ENCODE peak calls at places on chromosomes 3 and 15, in six cellular contexts. One of them, this sample, is unnamed.

GRCh38 chr3:141940204-141940776 is 63.8 kb downstream of the ATP1B3 start:
- DNase-seq in H1: no peak
- DNase-seq in IMR-90: peak; percentile 68
- DNase-seq in H9: peak; percentile 47
- DNase-seq in neuronal stem cell: no peak
- DNase-seq in trophoblast cell: peak; percentile 72
- DNase-seq in this sample: peak; percentile 69

GRCh38 chr3:150078983-150079739 is 108.5 kb upstream of the PFN2 start:
- DNase-seq in H1: no peak
- DNase-seq in IMR-90: peak; percentile 95
- DNase-seq in H9: no peak
- DNase-seq in neuronal stem cell: no peak
- DNase-seq in trophoblast cell: peak; percentile 73
- DNase-seq in this sample: peak; percentile 86

GRCh38 chr3:8482960-8483665 is 18.5 kb upstream of the LMCD1 start:
- DNase-seq in H1: no peak
- DNase-seq in IMR-90: peak; percentile 97
- DNase-seq in H9: no peak
- DNase-seq in neuronal stem cell: no peak
- DNase-seq in trophoblast cell: peak; percentile 37
- DNase-seq in this sample: peak; percentile 95

GRCh38 chr15:49044761-49045571 is 1.3 kb downstream of the SECISBP2L start:
- DNase-seq in H1: no peak
- DNase-seq in IMR-90: peak; percentile 1
- DNase-seq in H9: no peak
- DNase-seq in neuronal stem cell: no peak
- DNase-seq in trophoblast cell: no peak
- DNase-seq in this sample: no peak

GRCh38 chr3:126137490-126138130 is 42.8 kb downstream of the ALDH1L1 start:
- DNase-seq in H1: no peak
- DNase-seq in IMR-90: no peak
- DNase-seq in H9: peak; percentile 12
- DNase-seq in neuronal stem cell: no peak
- DNase-seq in trophoblast cell: no peak
- DNase-seq in this sample: no peak

GRCh38 chr3:55270976-55271375 is 216.1 kb downstream of the WNT5A start:
- DNase-seq in H1: no peak
- DNase-seq in IMR-90: peak; percentile 79
- DNase-seq in H9: no peak
- DNase-seq in neuronal stem cell: no peak
- DNase-seq in trophoblast cell: no peak
- DNase-seq in this sample: peak; percentile 36

GRCh38 chr15:71411538-71412482 is 296.5 kb downstream of the THSD4 start:
- DNase-seq in H1: no peak
- DNase-seq in IMR-90: peak; percentile 52
- DNase-seq in H9: no peak
- DNase-seq in neuronal stem cell: no peak
- DNase-seq in trophoblast cell: no peak
- DNase-seq in this sample: peak; percentile 10

GRCh38 chr3:94336076-94336741 is 273.3 kb downstream of the NSUN3 start:
- DNase-seq in H1: no peak
- DNase-seq in IMR-90: peak; percentile 70
- DNase-seq in H9: peak; percentile 31
- DNase-seq in neuronal stem cell: peak; percentile 43
- DNase-seq in trophoblast cell: no peak
- DNase-seq in this sample: peak; percentile 65

GRCh38 chr3:159260049-159260662 is 458.3 kb downstream of the MFSD1 start:
- DNase-seq in H1: no peak
- DNase-seq in IMR-90: peak; percentile 77
- DNase-seq in H9: peak; percentile 31
- DNase-seq in neuronal stem cell: peak; percentile 66
- DNase-seq in trophoblast cell: peak; percentile 35
- DNase-seq in this sample: peak; percentile 74

GRCh38 chr15:68285243-68285980 is 7.9 kb downstream of the FEM1B start:
- DNase-seq in H1: no peak
- DNase-seq in IMR-90: no peak
- DNase-seq in H9: no peak
- DNase-seq in neuronal stem cell: no peak
- DNase-seq in trophoblast cell: no peak
- DNase-seq in this sample: no peak

GRCh38 chr3:100580147-100580546 is 29.3 kb upstream of the ADGRG7 start:
- DNase-seq in H1: no peak
- DNase-seq in IMR-90: no peak
- DNase-seq in H9: no peak
- DNase-seq in neuronal stem cell: no peak
- DNase-seq in trophoblast cell: no peak
- DNase-seq in this sample: no peak

DNA sequence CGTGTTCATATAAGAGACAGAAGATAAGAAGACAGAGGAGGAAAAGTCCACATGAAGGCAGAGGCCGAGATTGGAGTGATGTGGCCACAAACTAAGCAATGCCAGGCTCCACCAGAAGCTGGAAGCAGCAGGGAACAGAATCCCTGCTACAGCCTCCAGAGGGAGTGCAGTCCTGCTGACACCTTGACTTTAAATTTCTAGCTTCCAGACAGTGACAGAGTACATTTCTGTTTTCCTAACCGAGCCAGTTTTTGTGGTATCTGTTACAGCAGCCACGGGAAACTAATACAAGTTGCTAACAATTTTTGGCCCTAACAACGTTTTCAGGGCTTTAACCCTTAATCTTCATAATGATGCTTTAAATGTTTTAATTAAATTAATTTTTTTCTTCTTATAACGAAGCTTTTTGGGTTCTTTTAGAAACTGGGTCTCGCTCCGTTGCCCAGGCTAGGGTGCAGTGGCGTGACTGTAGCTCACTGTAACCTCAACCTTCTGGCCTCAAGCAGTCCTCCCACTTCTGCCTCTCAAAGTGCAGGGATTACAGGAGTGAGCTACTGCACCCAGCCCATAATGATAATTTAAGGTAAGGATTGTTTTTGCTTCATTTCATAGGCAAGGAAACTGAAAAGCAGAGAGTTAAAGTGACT is 202.3 kb upstream of the PROK2 start:
- DNase-seq in H1: no peak
- DNase-seq in IMR-90: peak; percentile 11
- DNase-seq in H9: peak; percentile 55
- DNase-seq in neuronal stem cell: no peak
- DNase-seq in trophoblast cell: no peak
- DNase-seq in this sample: peak; percentile 40
- H3K14ac ChIP-seq in H1: no peak overlapping the region
- H3K14ac ChIP-seq in IMR-90: no peak overlapping the region
- H3K14ac ChIP-seq in H9: no peak overlapping the region
- H3K14ac ChIP-seq in neuronal stem cell: no peak overlapping the region
- H3K14ac ChIP-seq in trophoblast cell: no peak overlapping the region
- H3K14ac ChIP-seq in this sample: no peak overlapping the region

GRCh38 chr3:51967384-51968174 is at the start of gene PCBP4:
- DNase-seq in H1: no peak
- DNase-seq in IMR-90: peak; percentile 34
- DNase-seq in H9: peak; percentile 72
- DNase-seq in neuronal stem cell: no peak
- DNase-seq in trophoblast cell: peak; percentile 51
- DNase-seq in this sample: peak; percentile 54
- H2BK120ac ChIP-seq in H1: peak within 1 kb of the TSS; percentile 66
- H2BK120ac ChIP-seq in IMR-90: peak within 1 kb of the TSS; percentile 55
- H2BK120ac ChIP-seq in H9: peak within 1 kb of the TSS; percentile 74
- H2BK120ac ChIP-seq in neuronal stem cell: peak within 1 kb of the TSS; percentile 81
- H2BK120ac ChIP-seq in trophoblast cell: peak within 1 kb of the TSS; percentile 98
- H2BK120ac ChIP-seq in this sample: peak within 1 kb of the TSS; percentile 87

GRCh38 chr3:58521002-58521670 is 15.9 kb downstream of the ACOX2 start:
- DNase-seq in H1: no peak
- DNase-seq in IMR-90: no peak
- DNase-seq in H9: no peak
- DNase-seq in neuronal stem cell: no peak
- DNase-seq in trophoblast cell: no peak
- DNase-seq in this sample: no peak
- H3K14ac ChIP-seq in H1: no peak overlapping the region
- H3K14ac ChIP-seq in IMR-90: no peak overlapping the region
- H3K14ac ChIP-seq in H9: no peak overlapping the region
- H3K14ac ChIP-seq in neuronal stem cell: no peak overlapping the region
- H3K14ac ChIP-seq in trophoblast cell: no peak overlapping the region
- H3K14ac ChIP-seq in this sample: no peak overlapping the region

DNA sequence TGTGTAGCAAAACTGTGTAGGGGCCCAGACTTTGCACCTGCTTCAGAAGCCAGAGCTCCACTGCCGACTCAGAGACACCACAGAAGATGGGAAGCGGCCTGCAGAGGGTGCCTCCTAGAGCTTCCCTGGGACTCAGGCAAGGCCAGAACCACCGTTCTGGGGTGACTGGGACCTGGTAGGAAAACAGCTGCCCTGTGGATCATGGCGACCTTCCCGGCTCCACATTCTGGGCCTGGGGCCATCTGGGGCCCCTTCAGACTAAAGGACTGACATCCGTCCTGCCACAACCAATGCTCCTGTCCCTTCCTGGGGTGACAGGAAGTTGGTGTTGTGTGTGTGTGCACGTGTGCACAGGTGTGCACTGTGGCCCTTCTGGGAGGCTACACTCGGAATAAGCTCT is 17.4 kb upstream of the TKT start:
- DNase-seq in H1: no peak
- DNase-seq in IMR-90: no peak
- DNase-seq in H9: no peak
- DNase-seq in neuronal stem cell: no peak
- DNase-seq in trophoblast cell: no peak
- DNase-seq in this sample: no peak
- H2BK120ac ChIP-seq in H1: no peak overlapping the region
- H2BK120ac ChIP-seq in IMR-90: peak overlapping the region; percentile 54
- H2BK120ac ChIP-seq in H9: no peak overlapping the region
- H2BK120ac ChIP-seq in neuronal stem cell: no peak overlapping the region
- H2BK120ac ChIP-seq in trophoblast cell: peak overlapping the region; percentile 16
- H2BK120ac ChIP-seq in this sample: peak overlapping the region; percentile 5

GRCh38 chr15:66886241-66886675 is 179.1 kb upstream of the SMAD3 start:
- DNase-seq in H1: no peak
- DNase-seq in IMR-90: no peak
- DNase-seq in H9: no peak
- DNase-seq in neuronal stem cell: no peak
- DNase-seq in trophoblast cell: no peak
- DNase-seq in this sample: no peak
- H3K14ac ChIP-seq in H1: no peak overlapping the region
- H3K14ac ChIP-seq in IMR-90: no peak overlapping the region
- H3K14ac ChIP-seq in H9: no peak overlapping the region
- H3K14ac ChIP-seq in neuronal stem cell: no peak overlapping the region
- H3K14ac ChIP-seq in trophoblast cell: no peak overlapping the region
- H3K14ac ChIP-seq in this sample: no peak overlapping the region

DNA sequence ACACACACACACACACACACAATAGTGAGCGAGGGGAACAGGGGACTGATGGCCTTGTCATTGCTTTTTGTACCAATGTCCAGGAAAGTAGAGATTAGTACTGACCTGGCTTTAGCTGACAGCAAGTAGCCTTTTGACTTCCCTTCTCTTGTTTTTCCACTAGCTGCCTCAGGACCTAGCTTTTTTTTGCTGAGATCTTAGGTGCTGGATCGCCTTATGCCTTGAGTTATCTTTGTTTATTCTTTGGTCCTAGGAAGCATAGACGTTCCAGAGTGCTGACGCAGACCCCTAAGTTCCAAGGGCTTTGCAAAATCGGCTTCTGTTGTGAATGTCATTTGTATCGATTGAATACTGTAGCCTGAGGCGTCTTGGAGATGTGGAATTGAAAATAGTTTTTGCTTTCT is at the start of gene UTS2B:
- DNase-seq in H1: no peak
- DNase-seq in IMR-90: peak; percentile 93
- DNase-seq in H9: no peak
- DNase-seq in neuronal stem cell: no peak
- DNase-seq in trophoblast cell: peak; percentile 20
- DNase-seq in this sample: peak; percentile 94
- H2BK120ac ChIP-seq in H1: no peak within 1 kb of the TSS
- H2BK120ac ChIP-seq in IMR-90: peak within 1 kb of the TSS; percentile 95
- H2BK120ac ChIP-seq in H9: no peak within 1 kb of the TSS
- H2BK120ac ChIP-seq in neuronal stem cell: no peak within 1 kb of the TSS
- H2BK120ac ChIP-seq in trophoblast cell: peak within 1 kb of the TSS; percentile 87
- H2BK120ac ChIP-seq in this sample: peak within 1 kb of the TSS; percentile 97

DNA sequence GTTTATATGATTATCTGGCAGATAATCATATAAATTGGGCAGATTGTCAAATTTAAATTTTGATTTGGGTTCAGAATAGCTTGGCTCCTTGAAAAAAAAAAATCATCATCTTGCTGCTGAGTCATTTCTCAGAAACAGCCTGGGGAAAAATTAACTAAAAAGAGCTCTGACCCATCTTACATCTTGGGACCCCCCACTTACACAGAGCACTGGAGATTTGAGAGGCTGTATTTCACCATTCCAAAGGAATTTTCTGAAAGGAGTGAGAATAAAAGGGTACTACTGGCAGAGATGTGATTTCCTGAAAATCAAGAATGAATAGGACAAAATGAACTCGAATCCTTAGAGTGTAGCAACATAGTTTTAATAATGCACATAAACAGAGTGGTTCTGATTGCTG is 97.6 kb downstream of the RFTN1 start:
- DNase-seq in H1: no peak
- DNase-seq in IMR-90: no peak
- DNase-seq in H9: no peak
- DNase-seq in neuronal stem cell: no peak
- DNase-seq in trophoblast cell: no peak
- DNase-seq in this sample: no peak
- H3K14ac ChIP-seq in H1: no peak overlapping the region
- H3K14ac ChIP-seq in IMR-90: no peak overlapping the region
- H3K14ac ChIP-seq in H9: no peak overlapping the region
- H3K14ac ChIP-seq in neuronal stem cell: no peak overlapping the region
- H3K14ac ChIP-seq in trophoblast cell: no peak overlapping the region
- H3K14ac ChIP-seq in this sample: no peak overlapping the region

GRCh38 chr3:178807694-178808093 is 263.9 kb downstream of the ZMAT3 start:
- DNase-seq in H1: no peak
- DNase-seq in IMR-90: no peak
- DNase-seq in H9: no peak
- DNase-seq in neuronal stem cell: no peak
- DNase-seq in trophoblast cell: no peak
- DNase-seq in this sample: no peak

GRCh38 chr3:178802259-178802658 is 266.0 kb downstream of the KCNMB2 start:
- DNase-seq in H1: no peak
- DNase-seq in IMR-90: no peak
- DNase-seq in H9: no peak
- DNase-seq in neuronal stem cell: no peak
- DNase-seq in trophoblast cell: no peak
- DNase-seq in this sample: no peak

GRCh38 chr3:178802993-178803693 is 266.9 kb downstream of the KCNMB2 start:
- DNase-seq in H1: no peak
- DNase-seq in IMR-90: no peak
- DNase-seq in H9: no peak
- DNase-seq in neuronal stem cell: no peak
- DNase-seq in trophoblast cell: peak; percentile 44
- DNase-seq in this sample: peak; percentile 59

GRCh38 chr3:178805746-178806145 is 265.9 kb downstream of the ZMAT3 start:
- DNase-seq in H1: no peak
- DNase-seq in IMR-90: no peak
- DNase-seq in H9: no peak
- DNase-seq in neuronal stem cell: no peak
- DNase-seq in trophoblast cell: no peak
- DNase-seq in this sample: no peak

DNA sequence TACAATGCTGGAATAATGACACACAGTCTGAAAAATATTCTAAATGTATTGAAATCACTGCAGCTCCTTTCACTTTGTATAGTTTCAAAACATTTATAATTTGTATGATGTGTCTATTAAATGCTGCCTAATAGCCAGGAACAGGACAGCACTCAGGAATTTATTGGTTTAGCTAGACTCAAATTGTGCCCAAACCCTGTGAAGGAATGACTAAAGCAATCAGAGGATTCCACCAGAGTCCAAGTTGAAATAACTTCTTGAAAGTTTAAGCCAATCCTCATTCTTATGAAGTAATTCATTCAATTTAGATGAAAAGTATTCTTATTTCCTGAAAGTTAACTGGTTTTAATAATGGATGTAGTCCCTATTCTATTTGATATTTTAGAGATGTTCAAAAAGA is 267.0 kb downstream of the ZMAT3 start:
- DNase-seq in H1: no peak
- DNase-seq in IMR-90: no peak
- DNase-seq in H9: no peak
- DNase-seq in neuronal stem cell: no peak
- DNase-seq in trophoblast cell: no peak
- DNase-seq in this sample: no peak
- H2BK120ac ChIP-seq in H1: no peak overlapping the region
- H2BK120ac ChIP-seq in IMR-90: no peak overlapping the region
- H2BK120ac ChIP-seq in H9: no peak overlapping the region
- H2BK120ac ChIP-seq in neuronal stem cell: no peak overlapping the region
- H2BK120ac ChIP-seq in trophoblast cell: no peak overlapping the region
- H2BK120ac ChIP-seq in this sample: no peak overlapping the region